ENCODE peak calls at places on chromosomes 12 and 14, in seven cellular contexts. W, L, O, V, N, R and T are unnamed samples. For H4K20me1, the result is how much of the 10 kb centered on the place peaks cover.

GRCh38 chr12:130970908-130971233 is 17.2 kb downstream of the ADGRD1 start:
- DNase-seq in W (no peak), L (no peak), O (no peak), V (no peak), N (no peak), R (no peak), T (no peak)

GRCh38 chr14:76786556-76786955 is 25.3 kb downstream of the VASH1 start:
- DNase-seq in W (no peak), L (no peak), O (no peak), V (no peak), N (no peak), R (no peak), T (no peak)

GRCh38 chr14:67420102-67420739 is 8.3 kb upstream of the PLEK2 start:
- DNase-seq in W (peak), L (no peak), O (no peak), V (peak), N (no peak), R (peak), T (peak)

GRCh38 chr12:24904871-24905270 is 44.0 kb downstream of the BCAT1 start:
- DNase-seq in W (no peak), L (no peak), O (no peak), V (no peak), N (no peak), R (peak), T (no peak)

GRCh38 chr14:63499701-63500250 is 43.4 kb downstream of the PPP2R5E start:
- DNase-seq in W (no peak), L (peak), O (no peak), V (no peak), N (peak), R (no peak), T (no peak)

GRCh38 chr12:19964549-19964948 is 403.8 kb upstream of the PDE3A start:
- DNase-seq in W (no peak), L (peak), O (no peak), V (no peak), N (no peak), R (no peak), T (no peak)

GRCh38 chr12:1328385-1328784 is 266.0 kb downstream of the FBXL14 start:
- DNase-seq in W (no peak), L (no peak), O (no peak), V (no peak), N (no peak), R (no peak), T (no peak)

GRCh38 chr12:47207829-47208248 is 128.1 kb upstream of the AMIGO2 start:
- DNase-seq in W (no peak), L (no peak), O (no peak), V (no peak), N (no peak), R (no peak), T (peak)

GRCh38 chr14:24789277-24789832 is 155.4 kb upstream of the GZMB start:
- DNase-seq in W (no peak), L (no peak), O (no peak), V (no peak), N (no peak), R (no peak), T (no peak)

GRCh38 chr12:76037130-76038105 is 5.8 kb upstream of the PHLDA1 start:
- DNase-seq in W (peak), L (peak), O (no peak), V (no peak), N (peak), R (peak), T (peak)

GRCh38 chr14:95460647-95461478 is 55.6 kb downstream of the SYNE3 start:
- DNase-seq in W (no peak), L (peak), O (no peak), V (peak), N (peak), R (peak), T (no peak)

GRCh38 chr14:35438910-35439713 is 34.6 kb upstream of the NFKBIA start:
- DNase-seq in W (peak), L (no peak), O (no peak), V (no peak), N (no peak), R (peak), T (peak)

GRCh38 chr12:15596174-15596573 is 193.0 kb downstream of the EPS8 start:
- DNase-seq in W (no peak), L (no peak), O (no peak), V (no peak), N (no peak), R (no peak), T (no peak)

GRCh38 chr14:20530771-20531571 is 25.6 kb downstream of the RNASE10 start:
- DNase-seq in W (peak), L (peak), O (peak), V (peak), N (peak), R (peak), T (peak)

GRCh38 chr14:93003945-93004698 is 81.2 kb downstream of the CHGA start:
- DNase-seq in W (no peak), L (no peak), O (no peak), V (no peak), N (no peak), R (no peak), T (no peak)

GRCh38 chr12:89450922-89451321 is 73.7 kb downstream of the GALNT4 start:
- DNase-seq in W (peak), L (peak), O (no peak), V (no peak), N (peak), R (peak), T (no peak)

GRCh38 chr12:95182868-95183415 is 34.3 kb downstream of the FGD6 start:
- DNase-seq in W (no peak), L (peak), O (no peak), V (no peak), N (peak), R (no peak), T (no peak)

GRCh38 chr14:90272523-90272922 is 16.2 kb downstream of the PSMC1 start:
- DNase-seq in W (no peak), L (no peak), O (no peak), V (no peak), N (no peak), R (no peak), T (no peak)

GRCh38 chr12:57342207-57342691 is 88.6 kb downstream of the R3HDM2 start:
- DNase-seq in W (no peak), L (peak), O (peak), V (peak), N (peak), R (peak), T (no peak)

GRCh38 chr14:105257464-105257863 is 9.1 kb downstream of the BTBD6 start:
- DNase-seq in W (no peak), L (no peak), O (no peak), V (peak), N (no peak), R (no peak), T (no peak)

GRCh38 chr14:99602054-99602787 is 1.8 kb downstream of the CCDC85C start:
- DNase-seq in W (peak), L (peak), O (no peak), V (no peak), N (peak), R (peak), T (no peak)
- H4K20me1 ChIP-seq in W (under half), L (under half), O (under half), V (under half), N (under half), R (half or more), T (under half)

GRCh38 chr12:98110516-98110915 is 404.9 kb upstream of the TMPO start:
- DNase-seq in W (no peak), L (no peak), O (no peak), V (no peak), N (no peak), R (no peak), T (no peak)
- H4K20me1 ChIP-seq in W (under half), L (under half), O (under half), V (under half), N (under half), R (under half), T (under half)

GRCh38 chr12:65188179-65188709 is 18.9 kb downstream of the LEMD3 start:
- DNase-seq in W (no peak), L (no peak), O (no peak), V (no peak), N (peak), R (no peak), T (no peak)
- H4K20me1 ChIP-seq in W (under half), L (under half), O (under half), V (under half), N (under half), R (under half), T (under half)

GRCh38 chr12:77609016-77609415 is 221.7 kb upstream of the NAV3 start:
- DNase-seq in W (no peak), L (no peak), O (no peak), V (no peak), N (no peak), R (no peak), T (no peak)
- H4K20me1 ChIP-seq in W (under half), L (under half), O (under half), V (under half), N (under half), R (under half), T (under half)